ENCODE peak calls at places on chromosome 6, in four cellular contexts. Z, S, I and J are unnamed samples.

GRCh38 chr6:169839493-169839892 is 88.1 kb downstream of the ERMARD start:
- DNase-seq in S (no peak), I (no peak), Z (no peak), J (no peak)

GRCh38 chr6:47132724-47133123 is 90.6 kb upstream of the ADGRF1 start:
- DNase-seq in Z (no peak), S (no peak), I (no peak), J (no peak)

GRCh38 chr6:87702589-87702945 is 534 bp upstream of the AKIRIN2 start:
- DNase-seq in I (peak), S (no peak), Z (no peak), J (peak)

GRCh38 chr6:88290432-88290831 is 124.3 kb upstream of the CNR1 start:
- DNase-seq in I (no peak), S (no peak), Z (no peak), J (no peak)

GRCh38 chr6:143061597-143062385 is 1.1 kb downstream of the AIG1 start:
- DNase-seq in S (no peak), I (peak), Z (no peak), J (no peak)

GRCh38 chr6:89269981-89270380 is 45.1 kb downstream of the GABRR2 start:
- DNase-seq in I (no peak), Z (no peak), S (no peak), J (no peak)

GRCh38 chr6:4125933-4126864 is 9.2 kb downstream of the ECI2 start:
- DNase-seq in I (peak), Z (no peak), S (no peak), J (peak)

GRCh38 chr6:120569689-120570088 is 764.6 kb downstream of the TBC1D32 start:
- DNase-seq in I (no peak), S (no peak), Z (no peak), J (no peak)

GRCh38 chr6:106927531-106928398 is 46.8 kb downstream of the CD24 start:
- DNase-seq in I (peak), S (no peak), Z (no peak), J (peak)

GRCh38 chr6:32832535-32832934 is 6.0 kb downstream of the TAP2 start:
- DNase-seq in S (no peak), I (no peak), Z (no peak), J (no peak)

GRCh38 chr6:121485359-121485809 is 49.9 kb downstream of the GJA1 start:
- DNase-seq in S (no peak), Z (no peak), I (peak), J (peak)

GRCh38 chr6:130843575-130844320 is 16.5 kb downstream of the SMLR1 start:
- DNase-seq in Z (peak), S (no peak), I (peak), J (peak)

GRCh38 chr6:22353036-22353560 is 56.3 kb upstream of the PRL start:
- DNase-seq in I (no peak), Z (no peak), S (no peak), J (peak)

GRCh38 chr6:35034411-35035171 is 106.5 kb downstream of the TCP11 start:
- DNase-seq in I (peak), S (peak), Z (no peak), J (peak)

GRCh38 chr6:158564243-158565121 is 4.6 kb downstream of the TMEM181 start:
- DNase-seq in S (no peak), I (no peak), Z (no peak), J (no peak)

GRCh38 chr6:97177905-97178304 is 105.1 kb downstream of the MMS22L start:
- DNase-seq in S (no peak), I (no peak), Z (no peak), J (peak)

GRCh38 chr6:143569035-143569434 is 57.5 kb upstream of the FUCA2 start:
- DNase-seq in I (peak), Z (no peak), S (no peak), J (peak)

GRCh38 chr6:39924283-39924682 is 10.0 kb downstream of the MOCS1 start:
- DNase-seq in I (no peak), Z (no peak), S (no peak), J (no peak)

GRCh38 chr6:154887051-154887450 is 108.1 kb upstream of the TIAM2 start:
- DNase-seq in S (no peak), Z (no peak), I (peak), J (no peak)

GRCh38 chr6:46648869-46649488 is 3.6 kb downstream of the CYP39A1 start:
- DNase-seq in S (no peak), Z (no peak), I (no peak), J (no peak)

GRCh38 chr6:138331444-138331843 is 46.3 kb upstream of the SMIM28 start:
- DNase-seq in I (no peak), Z (no peak), S (no peak), J (no peak)

GRCh38 chr6:21732731-21733130 is 139.2 kb downstream of the SOX4 start:
- DNase-seq in S (no peak), Z (no peak), I (no peak), J (no peak)

GRCh38 chr6:11384531-11385309 is 152.3 kb upstream of the NEDD9 start:
- DNase-seq in S (no peak), I (peak), Z (no peak), J (no peak)

GRCh38 chr6:32833599-32834155 is 4.9 kb downstream of the TAP2 start:
- DNase-seq in I (no peak), S (no peak), Z (no peak), J (no peak)

GRCh38 chr6:9851541-9852380 is 563.1 kb downstream of the TFAP2A start:
- DNase-seq in Z (no peak), S (no peak), I (peak), J (peak)

GRCh38 chr6:153015094-153015645 is 12.7 kb upstream of the MTRF1L start:
- DNase-seq in S (no peak), Z (no peak), I (peak), J (peak)

GRCh38 chr6:7060769-7061516 is 46.8 kb upstream of the RREB1 start:
- DNase-seq in I (no peak), S (no peak), Z (no peak), J (no peak)

GRCh38 chr6:89254569-89254968 is 37.4 kb upstream of the GABRR1 start:
- DNase-seq in S (no peak), Z (no peak), I (peak), J (peak)

GRCh38 chr6:16712931-16713484 is 48.3 kb downstream of the ATXN1 start:
- DNase-seq in Z (peak), I (peak), S (peak), J (peak)

GRCh38 chr6:157670466-157671186 is 152.4 kb upstream of the SNX9 start:
- DNase-seq in Z (no peak), I (no peak), S (no peak), J (no peak)

GRCh38 chr6:36947570-36948351 is 6.8 kb upstream of the PI16 start:
- DNase-seq in Z (no peak), I (no peak), S (no peak), J (no peak)

GRCh38 chr6:100171533-100172321 is 177.7 kb upstream of the MCHR2 start:
- DNase-seq in S (no peak), Z (no peak), I (peak), J (no peak)

GRCh38 chr6:159106627-159107241 is 61.9 kb upstream of the TAGAP start:
- DNase-seq in Z (peak), I (peak), S (peak), J (peak)

GRCh38 chr6:52077961-52078613 is 9.3 kb downstream of the PKHD1 start:
- DNase-seq in Z (no peak), I (no peak), S (no peak), J (no peak)

GRCh38 chr6:139567095-139567494 is 192.6 kb upstream of the CITED2 start:
- DNase-seq in S (no peak), I (no peak), Z (no peak), J (no peak)

GRCh38 chr6:139570166-139570565 is 195.7 kb upstream of the CITED2 start:
- DNase-seq in Z (no peak), I (no peak), S (no peak), J (no peak)

GRCh38 chr6:139569561-139569960 is 195.1 kb upstream of the CITED2 start:
- DNase-seq in I (peak), Z (peak), S (no peak), J (no peak)

GRCh38 chr6:139568157-139568955 is 193.9 kb upstream of the CITED2 start:
- DNase-seq in I (no peak), S (no peak), Z (no peak), J (no peak)

DNA sequence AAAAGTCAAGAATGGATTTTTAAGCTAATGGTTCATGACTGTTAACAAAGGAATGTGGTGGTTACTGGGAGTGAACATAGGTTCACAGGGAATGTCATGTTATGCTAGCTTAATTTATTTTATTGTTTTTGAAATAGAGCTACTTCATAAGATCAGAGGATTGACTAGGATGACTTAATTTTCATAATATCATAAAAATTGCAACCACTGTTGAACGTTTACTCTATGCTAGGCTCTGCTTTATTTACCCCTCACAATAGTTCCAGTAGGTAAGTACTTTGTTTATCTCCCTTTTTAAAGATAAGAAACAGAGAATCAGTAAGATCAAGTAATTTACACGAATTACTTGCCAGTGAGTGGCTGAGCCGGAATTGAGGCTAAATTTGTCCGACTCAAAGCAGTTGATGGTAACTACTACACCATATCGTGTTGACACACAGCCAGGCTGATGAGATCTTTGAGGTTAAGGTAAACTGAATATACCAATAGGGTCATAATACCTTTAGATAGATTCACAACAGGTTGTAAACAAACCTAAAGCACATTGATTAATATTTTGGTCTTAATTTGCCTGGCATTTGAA is 194.6 kb upstream of the CITED2 start:
- DNase-seq in I (peak), S (no peak), Z (peak), J (peak)
- TF ChIP-seq CTCF in I (no peak), S (no peak), Z (no peak), J (no peak)

DNA sequence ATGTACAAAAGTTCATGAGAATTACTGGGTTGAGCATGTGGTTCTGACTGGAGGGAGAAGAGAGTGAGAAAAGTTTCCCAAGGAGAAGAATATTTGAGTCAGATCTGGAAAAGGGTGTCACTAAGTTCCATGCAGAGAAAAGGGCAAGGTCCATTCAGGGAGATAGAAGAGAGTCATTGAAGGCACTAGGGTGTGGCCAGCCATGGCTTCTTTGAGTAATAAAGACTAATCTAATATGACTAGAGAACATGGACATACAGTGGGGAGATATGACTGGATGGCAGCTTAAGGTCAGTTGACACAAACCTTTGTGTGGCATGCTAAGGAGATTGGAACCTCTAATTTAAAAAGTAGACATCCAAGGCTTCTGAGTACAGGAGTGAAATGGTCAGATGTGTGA is 10.7 kb upstream of the SLC17A4 start:
- DNase-seq in I (no peak), Z (no peak), S (no peak), J (no peak)
- H3K4me3 ChIP-seq in I (no peak), Z (no peak), S (no peak), J (no peak)

GRCh38 chr6:128808856-128809255 is 74.1 kb upstream of the LAMA2 start:
- DNase-seq in S (no peak), Z (no peak), I (no peak), J (no peak)

GRCh38 chr6:128803911-128804310 is 79.0 kb upstream of the LAMA2 start:
- DNase-seq in S (no peak), Z (no peak), I (peak), J (peak)

GRCh38 chr6:128801621-128802020 is 81.3 kb upstream of the LAMA2 start:
- DNase-seq in S (no peak), I (no peak), Z (no peak), J (no peak)

GRCh38 chr6:128806274-128806673 is 76.7 kb upstream of the LAMA2 start:
- DNase-seq in Z (no peak), I (peak), S (no peak), J (peak)

GRCh38 chr6:128807577-128807976 is 75.4 kb upstream of the LAMA2 start:
- DNase-seq in I (peak), S (no peak), Z (peak), J (peak)
- TF ChIP-seq CTCF in I (peak), S (peak), Z (peak), J (peak)

DNA sequence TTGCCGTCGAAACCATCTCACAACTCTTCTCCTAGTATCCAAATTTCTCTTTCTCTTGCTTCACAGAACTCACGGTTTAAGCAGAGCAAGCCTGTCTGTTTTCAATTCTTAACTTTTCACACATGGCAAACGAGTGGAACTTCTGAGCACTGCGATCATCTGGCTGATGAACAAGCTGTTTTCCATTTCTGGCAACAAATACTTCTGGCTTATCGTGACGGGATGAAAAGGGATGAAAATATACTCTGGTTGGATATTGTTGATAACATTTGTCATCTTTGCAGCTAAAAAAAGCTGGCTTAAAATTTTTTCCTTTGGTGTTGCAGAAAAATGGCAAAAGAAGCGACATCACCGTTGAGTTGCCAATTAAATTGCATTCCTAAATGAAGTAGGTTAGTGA is 515.2 kb upstream of the JARID2 start:
- DNase-seq in Z (no peak), I (no peak), S (no peak), J (no peak)
- H3K4me3 ChIP-seq in Z (no peak), I (no peak), S (no peak), J (no peak)

GRCh38 chr6:54993294-54993693 is 146.7 kb downstream of the FAM83B start:
- DNase-seq in Z (no peak), S (no peak), I (no peak), J (no peak)

GRCh38 chr6:54993948-54994347 is 147.4 kb downstream of the FAM83B start:
- DNase-seq in I (no peak), Z (no peak), S (no peak), J (no peak)

GRCh38 chr6:54991761-54992330 is 145.3 kb downstream of the FAM83B start:
- DNase-seq in S (no peak), I (no peak), Z (no peak), J (no peak)

GRCh38 chr6:54990001-54990400 is 143.4 kb downstream of the FAM83B start:
- DNase-seq in I (no peak), Z (no peak), S (no peak), J (no peak)

DNA sequence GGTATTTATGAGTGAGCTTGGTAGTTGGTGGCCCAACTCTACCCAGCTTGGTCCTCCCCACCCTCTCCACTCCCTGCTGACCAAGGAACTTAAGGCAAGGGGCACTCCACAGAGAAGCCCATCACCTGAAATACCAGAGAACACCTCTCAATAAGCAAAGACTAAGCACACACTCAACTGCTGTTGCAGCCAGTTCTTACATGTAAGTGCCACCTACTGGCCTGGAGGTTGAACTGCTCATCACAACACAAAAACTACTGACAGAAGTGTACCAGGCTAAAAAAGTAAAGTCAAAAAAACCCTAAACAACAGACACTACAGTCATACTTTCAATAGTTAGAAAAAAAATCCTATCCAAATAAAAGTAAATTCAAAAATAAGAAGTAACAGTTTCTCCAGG is 146.2 kb downstream of the FAM83B start:
- DNase-seq in Z (no peak), I (peak), S (no peak), J (peak)
- TF ChIP-seq CTCF in Z (peak), I (peak), S (no peak), J (peak)

GRCh38 chr6:50826037-50826761 is 7.5 kb downstream of the TFAP2B start:
- DNase-seq in Z (no peak), I (no peak), S (no peak), J (no peak)
- H3K4me3 ChIP-seq in Z (no peak), I (no peak), S (no peak), J (no peak)

GRCh38 chr6:8069887-8070286 is 5.7 kb upstream of the BLOC1S5 start:
- DNase-seq in I (no peak), S (no peak), Z (no peak), J (no peak)

GRCh38 chr6:8063762-8064637 is at the start of gene BLOC1S5:
- DNase-seq in Z (no peak), I (peak), S (peak), J (peak)

GRCh38 chr6:8065519-8065911 is 1.3 kb upstream of the BLOC1S5 start:
- DNase-seq in I (no peak), S (no peak), Z (no peak), J (no peak)

GRCh38 chr6:8064638-8065518 is 689 bp upstream of the BLOC1S5 start:
- DNase-seq in S (no peak), I (no peak), Z (no peak), J (no peak)

DNA sequence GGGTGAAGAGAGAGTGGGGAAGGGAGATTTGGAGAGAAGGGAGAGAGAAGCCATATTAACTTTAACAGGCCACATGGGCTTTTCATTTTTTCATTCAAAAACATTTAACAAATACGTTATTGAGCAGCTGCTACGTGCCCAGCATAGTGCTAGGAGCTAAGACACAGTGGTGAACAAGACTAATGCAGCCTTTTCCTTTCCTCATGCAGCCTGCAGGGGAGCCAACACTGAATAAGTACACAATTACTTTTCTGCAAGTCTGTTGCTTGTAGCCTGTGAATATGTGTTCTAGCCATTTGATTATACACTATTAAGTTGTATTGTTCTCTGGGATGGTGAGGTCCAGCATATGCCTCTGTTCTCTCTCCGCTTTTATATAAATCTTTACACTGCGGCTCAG is 1.9 kb upstream of the BLOC1S5 start:
- DNase-seq in S (no peak), I (no peak), Z (no peak), J (no peak)
- TF ChIP-seq CTCF in S (no peak), I (peak), Z (peak), J (peak)

DNA sequence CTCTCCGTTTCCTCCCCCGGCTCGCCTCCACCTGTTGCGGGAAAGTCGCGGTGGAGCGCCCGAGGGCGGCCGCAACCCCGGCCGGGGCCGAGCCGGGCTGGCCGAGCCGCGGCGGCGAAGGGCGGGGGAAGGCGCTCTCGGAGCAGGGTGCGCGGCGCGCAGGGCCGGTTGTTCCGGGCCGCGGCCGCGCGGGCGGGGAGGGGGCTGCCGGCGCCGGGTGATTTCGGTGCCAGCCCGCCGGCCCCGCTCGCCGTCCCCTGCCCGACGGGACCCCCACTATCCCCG is 235 bp downstream of the MAP7 start:
- DNase-seq in I (no peak), Z (no peak), S (no peak), J (no peak)
- H3K4me3 ChIP-seq in I (peak), Z (peak), S (peak), J (peak)

GRCh38 chr6:15147827-15148226 is 98.0 kb upstream of the JARID2 start:
- DNase-seq in S (no peak), Z (no peak), I (no peak), J (no peak)

GRCh38 chr6:15153191-15153590 is 92.7 kb upstream of the JARID2 start:
- DNase-seq in I (no peak), Z (no peak), S (no peak), J (no peak)

GRCh38 chr6:15152720-15153119 is 93.1 kb upstream of the JARID2 start:
- DNase-seq in Z (no peak), S (no peak), I (no peak), J (no peak)

GRCh38 chr6:15143540-15143939 is 102.3 kb upstream of the JARID2 start:
- DNase-seq in S (no peak), I (no peak), Z (no peak), J (no peak)

GRCh38 chr6:15148356-15149058 is 97.4 kb upstream of the JARID2 start:
- DNase-seq in Z (no peak), S (no peak), I (peak), J (peak)
- TF ChIP-seq CTCF in Z (no peak), S (no peak), I (peak), J (no peak)